ENCODE peak calls at places on chromosomes 12 and 14, in four cellular contexts. S, M, P and U are unnamed samples. For H3K9me3, the result is how much of the 10 kb centered on the place peaks cover.

GRCh38 chr14:92651106-92651792 is 97.2 kb downstream of the LGMN start:
- DNase-seq in S (peak), M (no peak), P (peak), U (peak)

GRCh38 chr12:32586390-32586789 is 92.7 kb upstream of the DNM1L start:
- DNase-seq in S (no peak), M (no peak), P (no peak), U (peak)

GRCh38 chr14:69368381-69368780 is 29.7 kb downstream of the ERH start:
- DNase-seq in S (no peak), M (no peak), P (no peak), U (no peak)

GRCh38 chr14:60064491-60065072 is 27.1 kb upstream of the PCNX4 start:
- DNase-seq in S (peak), M (peak), P (no peak), U (no peak)

GRCh38 chr14:100079606-100080005 is 14.4 kb downstream of the EVL start:
- DNase-seq in S (no peak), M (no peak), P (no peak), U (peak)

GRCh38 chr12:95970905-95971304 is 25.2 kb downstream of the HAL start:
- DNase-seq in S (no peak), M (no peak), P (no peak), U (no peak)

GRCh38 chr12:87155616-87156015 is 873.6 kb downstream of the C12orf50 start:
- DNase-seq in S (no peak), M (no peak), P (no peak), U (no peak)

GRCh38 chr12:42541965-42542364 is 47.6 kb downstream of the PRICKLE1 start:
- DNase-seq in S (no peak), M (no peak), P (no peak), U (no peak)

GRCh38 chr12:64063121-64063520 is 159.0 kb downstream of the KICS2 start:
- DNase-seq in S (no peak), M (no peak), P (no peak), U (no peak)

GRCh38 chr12:102702447-102703114 is 214.5 kb downstream of the PAH start:
- DNase-seq in S (peak), M (peak), P (peak), U (peak)

GRCh38 chr14:101947577-101947903 is 16.8 kb upstream of the DYNC1H1 start:
- DNase-seq in S (no peak), M (no peak), P (peak), U (peak)

GRCh38 chr14:31029016-31029970 is 3.1 kb upstream of the STRN3 start:
- DNase-seq in S (no peak), M (no peak), P (no peak), U (no peak)

GRCh38 chr12:131116437-131117117 is 162.9 kb downstream of the ADGRD1 start:
- DNase-seq in S (no peak), M (no peak), P (no peak), U (no peak)

GRCh38 chr14:99065551-99065950 is 206.4 kb downstream of the BCL11B start:
- DNase-seq in S (no peak), M (no peak), P (no peak), U (no peak)

GRCh38 chr14:99064262-99064954 is 207.6 kb downstream of the BCL11B start:
- DNase-seq in S (no peak), M (no peak), P (no peak), U (no peak)

GRCh38 chr14:99067141-99067920 is 204.7 kb downstream of the BCL11B start:
- DNase-seq in S (no peak), M (no peak), P (no peak), U (no peak)

GRCh38 chr14:99067927-99068326 is 204.1 kb downstream of the BCL11B start:
- DNase-seq in S (no peak), M (no peak), P (no peak), U (no peak)

DNA sequence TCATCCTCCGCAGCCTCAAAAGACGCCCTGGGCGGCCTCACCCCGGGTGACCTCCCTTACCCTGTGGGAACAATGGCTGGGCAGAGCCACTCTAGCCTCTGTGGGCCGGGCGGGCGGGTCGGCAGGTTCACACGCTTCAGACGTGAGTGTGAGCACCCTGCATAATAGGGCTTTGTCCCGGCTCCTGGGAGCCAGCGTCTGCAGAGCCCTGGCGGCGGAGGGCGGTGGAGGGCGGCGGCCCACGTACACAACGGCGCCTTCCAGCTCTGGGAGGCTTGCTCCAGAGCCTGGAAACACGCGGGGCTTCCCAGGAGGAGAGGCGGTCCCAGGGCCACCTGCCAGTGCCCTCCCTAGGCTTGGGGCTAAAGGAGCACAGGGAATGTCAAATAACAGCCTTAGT is 205.6 kb downstream of the BCL11B start:
- DNase-seq in S (no peak), M (no peak), P (no peak), U (no peak)
- H3K9me3 ChIP-seq in S (under half), M (under half), P (under half), U (under half)

DNA sequence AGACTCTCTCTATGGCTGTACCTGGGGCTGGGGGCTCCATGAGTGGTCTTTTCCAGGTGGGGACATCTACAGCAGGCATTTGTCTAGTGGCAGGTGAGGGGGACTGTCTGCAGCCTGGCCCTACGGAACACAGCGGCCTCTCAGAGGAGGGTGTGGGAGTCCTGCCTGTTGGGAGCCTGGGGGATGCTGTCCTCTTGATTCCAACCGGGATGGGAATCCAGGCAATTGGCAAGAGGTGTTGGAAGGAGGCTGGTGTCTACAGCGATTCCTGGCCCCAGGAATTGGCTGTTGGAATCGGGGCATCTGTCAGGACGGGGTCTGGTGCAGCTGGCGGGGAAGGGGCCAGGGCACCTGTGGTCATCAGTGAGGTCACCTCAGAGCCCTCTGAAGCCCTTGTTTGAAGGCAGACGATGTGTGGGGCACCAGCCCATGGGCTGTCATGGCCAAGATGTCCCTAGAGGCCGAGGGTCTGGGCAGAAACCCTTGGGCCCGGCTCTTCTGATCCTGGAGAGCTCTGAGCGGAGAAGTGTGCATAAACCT is 386.3 kb downstream of the TMEM121 start:
- DNase-seq in S (no peak), M (no peak), P (no peak), U (no peak)
- H3K9me3 ChIP-seq in S (under half), M (under half), P (under half), U (under half)

DNA sequence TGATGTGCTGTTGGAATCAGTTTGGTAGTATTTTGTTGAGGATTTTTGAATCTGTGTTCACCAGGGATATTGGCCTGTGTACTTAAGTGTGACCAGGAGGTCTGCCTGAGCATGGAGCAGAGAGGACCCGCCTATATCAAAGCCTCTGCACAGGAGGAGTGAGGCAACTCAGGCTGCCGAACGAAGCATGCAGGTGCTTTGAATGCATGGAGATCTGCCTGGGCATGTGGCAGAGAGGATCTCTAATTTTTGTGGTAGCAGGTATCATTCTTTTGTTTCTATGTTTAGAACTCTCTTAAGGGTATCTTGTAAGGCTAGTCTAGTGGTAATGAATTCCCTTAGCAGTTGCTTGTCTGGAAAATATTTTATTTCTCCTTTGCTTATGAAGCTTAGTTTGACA is 26.9 kb downstream of the RAB3IP start:
- DNase-seq in S (no peak), M (no peak), P (no peak), U (no peak)
- H3K9me3 ChIP-seq in S (half or more), M (under half), P (under half), U (under half)

DNA sequence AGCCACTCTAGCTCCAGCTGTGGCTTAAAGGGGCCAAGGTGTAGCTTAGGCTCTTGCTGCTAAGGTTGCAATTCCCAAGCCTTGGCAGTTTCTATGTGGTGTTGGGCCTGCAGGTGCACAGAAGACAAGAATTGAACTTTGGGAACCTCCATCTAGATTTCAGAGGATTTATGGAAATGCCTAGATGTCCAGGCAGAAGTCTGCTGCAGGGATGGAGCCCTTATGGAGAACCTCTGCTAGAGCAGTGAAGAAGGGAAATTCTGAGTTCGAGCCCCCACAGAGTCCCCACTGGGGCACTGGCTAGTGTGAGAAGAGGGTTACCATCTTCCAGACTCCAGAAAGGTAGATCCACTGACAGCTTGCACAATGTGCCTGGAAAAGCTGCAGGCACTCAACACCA is 694.7 kb downstream of the SLC16A7 start:
- DNase-seq in S (no peak), M (no peak), P (no peak), U (no peak)
- H3K9me3 ChIP-seq in S (under half), M (under half), P (under half), U (under half)

GRCh38 chr14:33402604-33403003 is 463.9 kb downstream of the NPAS3 start:
- DNase-seq in S (no peak), M (no peak), P (no peak), U (no peak)
- H3K9me3 ChIP-seq in S (under half), M (under half), P (under half), U (under half)

GRCh38 chr12:106945261-106945851 is 10.4 kb upstream of the TMEM263 start:
- DNase-seq in S (peak), M (no peak), P (no peak), U (no peak)
- H3K9me3 ChIP-seq in S (under half), M (under half), P (under half), U (under half)

DNA sequence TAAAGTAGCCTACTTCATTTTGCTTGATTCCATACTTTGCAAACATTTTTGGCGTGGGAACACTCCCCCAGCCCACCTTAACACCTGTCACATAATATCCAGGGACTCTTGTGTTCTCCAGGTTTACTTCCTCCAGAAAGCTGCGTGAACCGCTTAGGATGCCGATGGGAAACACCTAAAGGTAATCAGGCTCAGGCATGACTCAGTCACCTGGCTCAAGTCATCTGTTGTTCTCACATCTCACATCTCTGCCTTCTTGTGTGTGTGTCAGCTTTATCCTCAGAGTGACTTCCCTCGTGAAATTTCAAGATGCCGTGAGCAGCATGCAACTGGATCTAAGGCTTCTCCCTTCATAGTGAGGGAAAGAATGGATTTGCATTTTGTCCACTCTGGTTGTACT is 48.1 kb upstream of the DUSP6 start:
- DNase-seq in S (no peak), M (no peak), P (no peak), U (no peak)
- H3K9me3 ChIP-seq in S (under half), M (under half), P (under half), U (under half)

GRCh38 chr12:132953163-132953425 is 3.0 kb downstream of the ZNF605 start:
- DNase-seq in S (no peak), M (no peak), P (no peak), U (no peak)
- H3K9me3 ChIP-seq in S (under half), M (under half), P (under half), U (half or more)

DNA sequence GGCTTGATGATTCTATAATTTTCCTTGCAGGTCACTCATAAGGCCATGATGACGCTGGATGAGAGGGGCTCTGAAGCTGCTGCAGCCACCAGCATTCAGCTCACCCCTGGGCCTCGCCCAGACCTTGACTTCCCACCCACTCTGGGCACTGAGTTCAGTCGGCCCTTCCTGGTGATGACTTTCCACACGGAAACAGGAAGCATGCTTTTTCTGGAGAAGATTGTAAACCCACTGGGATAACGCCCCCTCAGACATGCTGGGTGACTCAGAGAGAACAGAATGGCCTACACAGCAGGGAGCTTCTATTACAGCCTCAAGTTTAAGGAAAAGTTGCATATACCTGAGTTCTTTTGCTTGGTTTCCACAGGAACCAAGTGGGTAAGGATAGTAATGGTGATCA is 34.3 kb downstream of the SERPINA3 start:
- DNase-seq in S (no peak), M (peak), P (no peak), U (no peak)
- H3K9me3 ChIP-seq in S (under half), M (under half), P (under half), U (under half)

DNA sequence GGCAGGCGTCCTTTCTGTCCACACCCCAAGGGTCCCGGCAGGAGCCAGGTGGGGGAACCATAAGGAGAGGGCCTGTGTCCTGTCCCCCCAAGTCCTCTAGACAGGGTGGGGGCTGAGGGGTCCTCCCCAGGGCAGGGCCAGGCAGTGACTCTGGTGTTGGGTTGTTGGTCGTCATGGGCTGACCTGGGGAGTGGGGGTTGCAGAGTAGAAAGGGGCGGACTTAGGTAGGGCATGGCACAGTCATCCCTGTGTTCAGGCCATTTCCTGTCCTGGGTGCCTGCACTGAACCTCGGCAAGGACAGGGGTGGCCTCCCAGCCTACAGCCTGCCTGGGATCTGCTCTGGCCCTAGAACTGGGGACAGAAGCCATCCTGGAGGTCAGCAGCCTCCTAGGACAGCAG is 356.2 kb downstream of the TMEM121 start:
- DNase-seq in S (no peak), M (no peak), P (peak), U (no peak)
- H3K9me3 ChIP-seq in S (under half), M (under half), P (under half), U (under half)